ENCODE peak calls at places on chromosome 16, in eight cellular contexts. One of them, this sample, is unnamed.

GRCh38 chr16:84115919-84116719 is 623 bp downstream of the MBTPS1 start:
- DNase-seq in T-cell: peak
- DNase-seq in skeletal muscle cell: no peak
- DNase-seq in aorta: no peak
- DNase-seq in transverse colon: peak
- DNase-seq in fibroblast of lung: peak
- DNase-seq in lower leg skin: peak
- DNase-seq in LHCN-M2: peak
- DNase-seq in this sample: peak

GRCh38 chr16:75265911-75266701 is 14.7 kb upstream of the BCAR1 start:
- DNase-seq in T-cell: no peak
- DNase-seq in LHCN-M2: peak
- DNase-seq in fibroblast of lung: no peak
- DNase-seq in aorta: peak
- DNase-seq in transverse colon: peak
- DNase-seq in skeletal muscle cell: no peak
- DNase-seq in lower leg skin: no peak
- DNase-seq in this sample: no peak

GRCh38 chr16:11240636-11241473 is 15.1 kb downstream of the SOCS1 start:
- DNase-seq in skeletal muscle cell: no peak
- DNase-seq in fibroblast of lung: no peak
- DNase-seq in T-cell: no peak
- DNase-seq in transverse colon: no peak
- DNase-seq in LHCN-M2: no peak
- DNase-seq in aorta: peak
- DNase-seq in lower leg skin: no peak
- DNase-seq in this sample: no peak

GRCh38 chr16:49373504-49373903 is at the start of gene C16orf78:
- DNase-seq in transverse colon: no peak
- DNase-seq in aorta: no peak
- DNase-seq in lower leg skin: no peak
- DNase-seq in T-cell: no peak
- DNase-seq in fibroblast of lung: no peak
- DNase-seq in LHCN-M2: no peak
- DNase-seq in skeletal muscle cell: no peak
- DNase-seq in this sample: no peak

GRCh38 chr16:52569701-52570100 is 22.8 kb upstream of the TOX3 start:
- DNase-seq in skeletal muscle cell: no peak
- DNase-seq in fibroblast of lung: no peak
- DNase-seq in aorta: no peak
- DNase-seq in T-cell: no peak
- DNase-seq in transverse colon: no peak
- DNase-seq in LHCN-M2: no peak
- DNase-seq in lower leg skin: no peak
- DNase-seq in this sample: no peak

GRCh38 chr16:69481901-69482341 is 57.5 kb downstream of the CYB5B start:
- DNase-seq in LHCN-M2: no peak
- DNase-seq in aorta: peak
- DNase-seq in fibroblast of lung: peak
- DNase-seq in lower leg skin: peak
- DNase-seq in transverse colon: peak
- DNase-seq in T-cell: no peak
- DNase-seq in skeletal muscle cell: peak
- DNase-seq in this sample: no peak

GRCh38 chr16:57091200-57091989 is 988 bp upstream of the CPNE2 start:
- DNase-seq in LHCN-M2: peak
- DNase-seq in aorta: peak
- DNase-seq in skeletal muscle cell: no peak
- DNase-seq in lower leg skin: no peak
- DNase-seq in transverse colon: peak
- DNase-seq in T-cell: no peak
- DNase-seq in fibroblast of lung: peak
- DNase-seq in this sample: no peak

GRCh38 chr16:84513111-84514065 is 8.9 kb upstream of the MEAK7 start:
- DNase-seq in lower leg skin: no peak
- DNase-seq in skeletal muscle cell: no peak
- DNase-seq in T-cell: no peak
- DNase-seq in transverse colon: no peak
- DNase-seq in LHCN-M2: peak
- DNase-seq in fibroblast of lung: peak
- DNase-seq in aorta: peak
- DNase-seq in this sample: no peak

GRCh38 chr16:64094170-64094960 is 1027.5 kb downstream of the CDH11 start:
- DNase-seq in T-cell: no peak
- DNase-seq in aorta: no peak
- DNase-seq in transverse colon: no peak
- DNase-seq in fibroblast of lung: peak
- DNase-seq in skeletal muscle cell: peak
- DNase-seq in LHCN-M2: peak
- DNase-seq in lower leg skin: no peak
- DNase-seq in this sample: no peak

GRCh38 chr16:87618216-87618615 is 15.9 kb downstream of the JPH3 start:
- DNase-seq in T-cell: no peak
- DNase-seq in LHCN-M2: no peak
- DNase-seq in aorta: peak
- DNase-seq in fibroblast of lung: no peak
- DNase-seq in skeletal muscle cell: no peak
- DNase-seq in lower leg skin: no peak
- DNase-seq in transverse colon: no peak
- DNase-seq in this sample: no peak

GRCh38 chr16:27481282-27481934 is 68.3 kb downstream of the GTF3C1 start:
- DNase-seq in lower leg skin: no peak
- DNase-seq in LHCN-M2: no peak
- DNase-seq in transverse colon: no peak
- DNase-seq in T-cell: no peak
- DNase-seq in fibroblast of lung: no peak
- DNase-seq in aorta: peak
- DNase-seq in skeletal muscle cell: no peak
- DNase-seq in this sample: no peak

GRCh38 chr16:24844101-24845030 is 1.4 kb upstream of the SLC5A11 start:
- DNase-seq in LHCN-M2: no peak
- DNase-seq in lower leg skin: no peak
- DNase-seq in T-cell: no peak
- DNase-seq in fibroblast of lung: peak
- DNase-seq in aorta: no peak
- DNase-seq in skeletal muscle cell: no peak
- DNase-seq in transverse colon: peak
- DNase-seq in this sample: no peak

GRCh38 chr16:75420987-75421819 is 12.1 kb downstream of the CFDP1 start:
- DNase-seq in skeletal muscle cell: peak
- DNase-seq in lower leg skin: peak
- DNase-seq in T-cell: no peak
- DNase-seq in transverse colon: peak
- DNase-seq in aorta: peak
- DNase-seq in fibroblast of lung: peak
- DNase-seq in LHCN-M2: peak
- DNase-seq in this sample: no peak

GRCh38 chr16:83888672-83889044 is 10.3 kb upstream of the MLYCD start:
- DNase-seq in T-cell: no peak
- DNase-seq in LHCN-M2: no peak
- DNase-seq in lower leg skin: no peak
- DNase-seq in aorta: no peak
- DNase-seq in transverse colon: no peak
- DNase-seq in skeletal muscle cell: no peak
- DNase-seq in fibroblast of lung: no peak
- DNase-seq in this sample: no peak

GRCh38 chr16:57301126-57301817 is 16.8 kb upstream of the PLLP start:
- DNase-seq in lower leg skin: no peak
- DNase-seq in T-cell: no peak
- DNase-seq in aorta: no peak
- DNase-seq in fibroblast of lung: no peak
- DNase-seq in LHCN-M2: no peak
- DNase-seq in skeletal muscle cell: no peak
- DNase-seq in transverse colon: no peak
- DNase-seq in this sample: no peak

GRCh38 chr16:19235478-19235877 is 50.1 kb upstream of the CLEC19A start:
- DNase-seq in skeletal muscle cell: no peak
- DNase-seq in fibroblast of lung: no peak
- DNase-seq in aorta: no peak
- DNase-seq in LHCN-M2: no peak
- DNase-seq in transverse colon: no peak
- DNase-seq in lower leg skin: no peak
- DNase-seq in T-cell: no peak
- DNase-seq in this sample: no peak

GRCh38 chr16:1309888-1310831 is 724 bp downstream of the UBE2I start:
- DNase-seq in aorta: peak
- DNase-seq in skeletal muscle cell: no peak
- DNase-seq in transverse colon: peak
- DNase-seq in lower leg skin: no peak
- DNase-seq in LHCN-M2: peak
- DNase-seq in T-cell: peak
- DNase-seq in fibroblast of lung: peak
- DNase-seq in this sample: peak

GRCh38 chr16:20865420-20866126 is 34.6 kb downstream of the DCUN1D3 start:
- DNase-seq in T-cell: no peak
- DNase-seq in transverse colon: no peak
- DNase-seq in LHCN-M2: peak
- DNase-seq in fibroblast of lung: peak
- DNase-seq in lower leg skin: no peak
- DNase-seq in aorta: no peak
- DNase-seq in skeletal muscle cell: no peak
- DNase-seq in this sample: no peak

GRCh38 chr16:73365010-73365409 is 317.1 kb upstream of the ZFHX3 start:
- DNase-seq in skeletal muscle cell: peak
- DNase-seq in LHCN-M2: peak
- DNase-seq in transverse colon: peak
- DNase-seq in aorta: no peak
- DNase-seq in T-cell: no peak
- DNase-seq in fibroblast of lung: peak
- DNase-seq in lower leg skin: no peak
- DNase-seq in this sample: no peak

GRCh38 chr16:89561195-89562026 is 929 bp downstream of the RPL13 start:
- DNase-seq in fibroblast of lung: no peak
- DNase-seq in transverse colon: no peak
- DNase-seq in aorta: no peak
- DNase-seq in lower leg skin: no peak
- DNase-seq in LHCN-M2: no peak
- DNase-seq in T-cell: no peak
- DNase-seq in skeletal muscle cell: no peak
- DNase-seq in this sample: no peak

GRCh38 chr16:83392743-83393142 is 415.0 kb upstream of the HSBP1 start:
- DNase-seq in fibroblast of lung: peak
- DNase-seq in transverse colon: no peak
- DNase-seq in LHCN-M2: no peak
- DNase-seq in T-cell: no peak
- DNase-seq in skeletal muscle cell: no peak
- DNase-seq in lower leg skin: no peak
- DNase-seq in aorta: peak
- DNase-seq in this sample: no peak

GRCh38 chr16:17420821-17421220 is 49.9 kb downstream of the XYLT1 start:
- DNase-seq in skeletal muscle cell: no peak
- DNase-seq in aorta: no peak
- DNase-seq in fibroblast of lung: peak
- DNase-seq in T-cell: no peak
- DNase-seq in lower leg skin: no peak
- DNase-seq in transverse colon: no peak
- DNase-seq in LHCN-M2: no peak
- DNase-seq in this sample: no peak

GRCh38 chr16:88882358-88883030 is 16.0 kb upstream of the PABPN1L start:
- DNase-seq in fibroblast of lung: no peak
- DNase-seq in LHCN-M2: no peak
- DNase-seq in T-cell: no peak
- DNase-seq in skeletal muscle cell: no peak
- DNase-seq in lower leg skin: peak
- DNase-seq in aorta: no peak
- DNase-seq in transverse colon: peak
- DNase-seq in this sample: no peak

GRCh38 chr16:85504242-85504641 is 108.9 kb upstream of the GSE1 start:
- DNase-seq in aorta: no peak
- DNase-seq in transverse colon: no peak
- DNase-seq in T-cell: no peak
- DNase-seq in skeletal muscle cell: no peak
- DNase-seq in LHCN-M2: no peak
- DNase-seq in fibroblast of lung: no peak
- DNase-seq in lower leg skin: no peak
- DNase-seq in this sample: no peak

GRCh38 chr16:2095918-2096582 is 39.6 kb downstream of the PKD1 start:
- DNase-seq in T-cell: no peak
- DNase-seq in LHCN-M2: no peak
- DNase-seq in lower leg skin: no peak
- DNase-seq in transverse colon: no peak
- DNase-seq in aorta: no peak
- DNase-seq in skeletal muscle cell: no peak
- DNase-seq in fibroblast of lung: no peak
- DNase-seq in this sample: no peak

GRCh38 chr16:56915311-56916105 is 16.4 kb upstream of the HERPUD1 start:
- DNase-seq in lower leg skin: no peak
- DNase-seq in T-cell: no peak
- DNase-seq in LHCN-M2: peak
- DNase-seq in aorta: no peak
- DNase-seq in transverse colon: no peak
- DNase-seq in fibroblast of lung: no peak
- DNase-seq in skeletal muscle cell: no peak
- DNase-seq in this sample: no peak

GRCh38 chr16:6903671-6904070 is 429.0 kb upstream of the RBFOX1 start:
- DNase-seq in lower leg skin: no peak
- DNase-seq in aorta: no peak
- DNase-seq in skeletal muscle cell: no peak
- DNase-seq in fibroblast of lung: no peak
- DNase-seq in T-cell: no peak
- DNase-seq in transverse colon: no peak
- DNase-seq in LHCN-M2: no peak
- DNase-seq in this sample: no peak

GRCh38 chr16:82241469-82242052 is 71.5 kb upstream of the MPHOSPH6 start:
- DNase-seq in LHCN-M2: no peak
- DNase-seq in T-cell: no peak
- DNase-seq in fibroblast of lung: no peak
- DNase-seq in transverse colon: no peak
- DNase-seq in lower leg skin: no peak
- DNase-seq in skeletal muscle cell: no peak
- DNase-seq in aorta: no peak
- DNase-seq in this sample: no peak

GRCh38 chr16:82181456-82182185 is 11.6 kb upstream of the MPHOSPH6 start:
- DNase-seq in fibroblast of lung: no peak
- DNase-seq in skeletal muscle cell: no peak
- DNase-seq in aorta: no peak
- DNase-seq in lower leg skin: no peak
- DNase-seq in transverse colon: no peak
- DNase-seq in LHCN-M2: peak
- DNase-seq in T-cell: no peak
- DNase-seq in this sample: no peak

GRCh38 chr16:84804326-84804725 is 15.5 kb upstream of the CRISPLD2 start:
- DNase-seq in lower leg skin: no peak
- DNase-seq in transverse colon: no peak
- DNase-seq in fibroblast of lung: no peak
- DNase-seq in LHCN-M2: no peak
- DNase-seq in skeletal muscle cell: no peak
- DNase-seq in aorta: no peak
- DNase-seq in T-cell: no peak
- DNase-seq in this sample: no peak

GRCh38 chr16:20383106-20384029 is 21.2 kb downstream of the PDILT start:
- DNase-seq in fibroblast of lung: peak
- DNase-seq in lower leg skin: peak
- DNase-seq in LHCN-M2: peak
- DNase-seq in skeletal muscle cell: peak
- DNase-seq in transverse colon: peak
- DNase-seq in T-cell: no peak
- DNase-seq in aorta: no peak
- DNase-seq in this sample: peak

GRCh38 chr16:58306327-58306726 is 11.5 kb upstream of the PRSS54 start:
- DNase-seq in T-cell: no peak
- DNase-seq in skeletal muscle cell: no peak
- DNase-seq in aorta: no peak
- DNase-seq in transverse colon: peak
- DNase-seq in fibroblast of lung: peak
- DNase-seq in LHCN-M2: peak
- DNase-seq in lower leg skin: no peak
- DNase-seq in this sample: peak

GRCh38 chr16:4496305-4496704 is 20.1 kb downstream of the HMOX2 start:
- DNase-seq in skeletal muscle cell: no peak
- DNase-seq in fibroblast of lung: peak
- DNase-seq in lower leg skin: no peak
- DNase-seq in aorta: peak
- DNase-seq in LHCN-M2: peak
- DNase-seq in T-cell: no peak
- DNase-seq in transverse colon: no peak
- DNase-seq in this sample: no peak

GRCh38 chr16:72739577-72739976 is 308.4 kb downstream of the ZFHX3 start:
- DNase-seq in LHCN-M2: peak
- DNase-seq in transverse colon: no peak
- DNase-seq in aorta: no peak
- DNase-seq in lower leg skin: no peak
- DNase-seq in T-cell: no peak
- DNase-seq in fibroblast of lung: peak
- DNase-seq in skeletal muscle cell: peak
- DNase-seq in this sample: no peak

This sample was measured in T follicular helper cell.